ENCODE peak calls at places on chromosome 20, in nine cellular contexts. One of them, this sample, is unnamed.

GRCh38 chr20:706366-706885 is 30.8 kb upstream of the SCRT2 start:
- ATAC-seq in pancreas: no peak
- ATAC-seq in PC-3: no peak
- ATAC-seq in CD8-positive, alpha-beta T cell: no peak
- ATAC-seq in lower lobe of right lung: no peak
- ATAC-seq in activated T-cell treated with anti-CD3 and anti-CD28 coated beads, Interleukin-2, amount 50 U/mL, for 4 hours: no peak
- ATAC-seq in upper lobe of right lung: no peak
- ATAC-seq in HCT116: no peak
- ATAC-seq in stimulated activated memory B cell treated with anti-CD40 and anti-IgM and Interleukin-4, amounts not matched to agents 10 μg/mL and 1 μg/mL and 100 μg/mL, for 72 hours: no peak
- ATAC-seq in this sample: no peak

GRCh38 chr20:34240698-34241615 is at the start of gene ASIP:
- ATAC-seq in lower lobe of right lung: no peak
- ATAC-seq in activated T-cell treated with anti-CD3 and anti-CD28 coated beads, Interleukin-2, amount 50 U/mL, for 4 hours: no peak
- ATAC-seq in HCT116: no peak
- ATAC-seq in CD8-positive, alpha-beta T cell: no peak
- ATAC-seq in pancreas: no peak
- ATAC-seq in upper lobe of right lung: no peak
- ATAC-seq in stimulated activated memory B cell treated with anti-CD40 and anti-IgM and Interleukin-4, amounts not matched to agents 10 μg/mL and 1 μg/mL and 100 μg/mL, for 72 hours: peak
- ATAC-seq in PC-3: no peak
- ATAC-seq in this sample: no peak

GRCh38 chr20:51562334-51563140 is 20.0 kb upstream of the NFATC2 start:
- ATAC-seq in pancreas: peak
- ATAC-seq in HCT116: peak
- ATAC-seq in CD8-positive, alpha-beta T cell: peak
- ATAC-seq in PC-3: peak
- ATAC-seq in lower lobe of right lung: peak
- ATAC-seq in stimulated activated memory B cell treated with anti-CD40 and anti-IgM and Interleukin-4, amounts not matched to agents 10 μg/mL and 1 μg/mL and 100 μg/mL, for 72 hours: peak
- ATAC-seq in upper lobe of right lung: peak
- ATAC-seq in activated T-cell treated with anti-CD3 and anti-CD28 coated beads, Interleukin-2, amount 50 U/mL, for 4 hours: peak
- ATAC-seq in this sample: peak

GRCh38 chr20:49516916-49517315 is 34.4 kb upstream of the KCNB1 start:
- ATAC-seq in HCT116: no peak
- ATAC-seq in pancreas: no peak
- ATAC-seq in PC-3: no peak
- ATAC-seq in CD8-positive, alpha-beta T cell: no peak
- ATAC-seq in upper lobe of right lung: no peak
- ATAC-seq in stimulated activated memory B cell treated with anti-CD40 and anti-IgM and Interleukin-4, amounts not matched to agents 10 μg/mL and 1 μg/mL and 100 μg/mL, for 72 hours: no peak
- ATAC-seq in activated T-cell treated with anti-CD3 and anti-CD28 coated beads, Interleukin-2, amount 50 U/mL, for 4 hours: no peak
- ATAC-seq in lower lobe of right lung: no peak
- ATAC-seq in this sample: no peak

GRCh38 chr20:5662769-5663168 is 87.4 kb upstream of the SHLD1 start:
- ATAC-seq in CD8-positive, alpha-beta T cell: no peak
- ATAC-seq in activated T-cell treated with anti-CD3 and anti-CD28 coated beads, Interleukin-2, amount 50 U/mL, for 4 hours: no peak
- ATAC-seq in PC-3: no peak
- ATAC-seq in lower lobe of right lung: peak
- ATAC-seq in stimulated activated memory B cell treated with anti-CD40 and anti-IgM and Interleukin-4, amounts not matched to agents 10 μg/mL and 1 μg/mL and 100 μg/mL, for 72 hours: no peak
- ATAC-seq in HCT116: no peak
- ATAC-seq in pancreas: no peak
- ATAC-seq in upper lobe of right lung: peak
- ATAC-seq in this sample: no peak

GRCh38 chr20:6030453-6031080 is 23.3 kb downstream of the LRRN4 start:
- ATAC-seq in lower lobe of right lung: no peak
- ATAC-seq in PC-3: no peak
- ATAC-seq in activated T-cell treated with anti-CD3 and anti-CD28 coated beads, Interleukin-2, amount 50 U/mL, for 4 hours: no peak
- ATAC-seq in CD8-positive, alpha-beta T cell: peak
- ATAC-seq in HCT116: no peak
- ATAC-seq in stimulated activated memory B cell treated with anti-CD40 and anti-IgM and Interleukin-4, amounts not matched to agents 10 μg/mL and 1 μg/mL and 100 μg/mL, for 72 hours: no peak
- ATAC-seq in pancreas: no peak
- ATAC-seq in upper lobe of right lung: no peak
- ATAC-seq in this sample: no peak

GRCh38 chr20:2387180-2387577 is 6.5 kb downstream of the TGM6 start:
- ATAC-seq in activated T-cell treated with anti-CD3 and anti-CD28 coated beads, Interleukin-2, amount 50 U/mL, for 4 hours: peak
- ATAC-seq in HCT116: peak
- ATAC-seq in lower lobe of right lung: peak
- ATAC-seq in stimulated activated memory B cell treated with anti-CD40 and anti-IgM and Interleukin-4, amounts not matched to agents 10 μg/mL and 1 μg/mL and 100 μg/mL, for 72 hours: no peak
- ATAC-seq in upper lobe of right lung: peak
- ATAC-seq in PC-3: no peak
- ATAC-seq in pancreas: no peak
- ATAC-seq in CD8-positive, alpha-beta T cell: no peak
- ATAC-seq in this sample: peak

GRCh38 chr20:46060301-46060881 is 29.4 kb downstream of the NCOA5 start:
- ATAC-seq in HCT116: no peak
- ATAC-seq in activated T-cell treated with anti-CD3 and anti-CD28 coated beads, Interleukin-2, amount 50 U/mL, for 4 hours: no peak
- ATAC-seq in CD8-positive, alpha-beta T cell: peak
- ATAC-seq in pancreas: no peak
- ATAC-seq in stimulated activated memory B cell treated with anti-CD40 and anti-IgM and Interleukin-4, amounts not matched to agents 10 μg/mL and 1 μg/mL and 100 μg/mL, for 72 hours: peak
- ATAC-seq in lower lobe of right lung: peak
- ATAC-seq in upper lobe of right lung: peak
- ATAC-seq in PC-3: no peak
- ATAC-seq in this sample: no peak

GRCh38 chr20:9628166-9628565 is 113.8 kb downstream of the LAMP5 start:
- ATAC-seq in upper lobe of right lung: no peak
- ATAC-seq in CD8-positive, alpha-beta T cell: no peak
- ATAC-seq in HCT116: no peak
- ATAC-seq in pancreas: no peak
- ATAC-seq in lower lobe of right lung: no peak
- ATAC-seq in PC-3: peak
- ATAC-seq in stimulated activated memory B cell treated with anti-CD40 and anti-IgM and Interleukin-4, amounts not matched to agents 10 μg/mL and 1 μg/mL and 100 μg/mL, for 72 hours: no peak
- ATAC-seq in activated T-cell treated with anti-CD3 and anti-CD28 coated beads, Interleukin-2, amount 50 U/mL, for 4 hours: no peak
- ATAC-seq in this sample: no peak

GRCh38 chr20:41406307-41406706 is 39.7 kb upstream of the EMILIN3 start:
- ATAC-seq in activated T-cell treated with anti-CD3 and anti-CD28 coated beads, Interleukin-2, amount 50 U/mL, for 4 hours: no peak
- ATAC-seq in HCT116: no peak
- ATAC-seq in CD8-positive, alpha-beta T cell: no peak
- ATAC-seq in stimulated activated memory B cell treated with anti-CD40 and anti-IgM and Interleukin-4, amounts not matched to agents 10 μg/mL and 1 μg/mL and 100 μg/mL, for 72 hours: no peak
- ATAC-seq in lower lobe of right lung: no peak
- ATAC-seq in PC-3: no peak
- ATAC-seq in pancreas: no peak
- ATAC-seq in upper lobe of right lung: no peak
- ATAC-seq in this sample: no peak

GRCh38 chr20:40668449-40669228 is 20.4 kb downstream of the MAFB start:
- ATAC-seq in activated T-cell treated with anti-CD3 and anti-CD28 coated beads, Interleukin-2, amount 50 U/mL, for 4 hours: no peak
- ATAC-seq in PC-3: no peak
- ATAC-seq in pancreas: no peak
- ATAC-seq in HCT116: no peak
- ATAC-seq in stimulated activated memory B cell treated with anti-CD40 and anti-IgM and Interleukin-4, amounts not matched to agents 10 μg/mL and 1 μg/mL and 100 μg/mL, for 72 hours: no peak
- ATAC-seq in CD8-positive, alpha-beta T cell: no peak
- ATAC-seq in upper lobe of right lung: no peak
- ATAC-seq in lower lobe of right lung: no peak
- ATAC-seq in this sample: no peak

GRCh38 chr20:57682184-57683038 is 27.4 kb downstream of the PMEPA1 start:
- ATAC-seq in HCT116: no peak
- ATAC-seq in lower lobe of right lung: no peak
- ATAC-seq in activated T-cell treated with anti-CD3 and anti-CD28 coated beads, Interleukin-2, amount 50 U/mL, for 4 hours: no peak
- ATAC-seq in CD8-positive, alpha-beta T cell: no peak
- ATAC-seq in pancreas: no peak
- ATAC-seq in PC-3: no peak
- ATAC-seq in stimulated activated memory B cell treated with anti-CD40 and anti-IgM and Interleukin-4, amounts not matched to agents 10 μg/mL and 1 μg/mL and 100 μg/mL, for 72 hours: peak
- ATAC-seq in upper lobe of right lung: no peak
- ATAC-seq in this sample: no peak

GRCh38 chr20:38043512-38044300 is 10.2 kb downstream of the RPRD1B start:
- ATAC-seq in activated T-cell treated with anti-CD3 and anti-CD28 coated beads, Interleukin-2, amount 50 U/mL, for 4 hours: peak
- ATAC-seq in pancreas: no peak
- ATAC-seq in PC-3: peak
- ATAC-seq in stimulated activated memory B cell treated with anti-CD40 and anti-IgM and Interleukin-4, amounts not matched to agents 10 μg/mL and 1 μg/mL and 100 μg/mL, for 72 hours: no peak
- ATAC-seq in lower lobe of right lung: no peak
- ATAC-seq in HCT116: peak
- ATAC-seq in upper lobe of right lung: no peak
- ATAC-seq in CD8-positive, alpha-beta T cell: no peak
- ATAC-seq in this sample: peak

GRCh38 chr20:58677808-58678207 is 14.8 kb upstream of the NPEPL1 start:
- ATAC-seq in upper lobe of right lung: no peak
- ATAC-seq in PC-3: no peak
- ATAC-seq in pancreas: no peak
- ATAC-seq in stimulated activated memory B cell treated with anti-CD40 and anti-IgM and Interleukin-4, amounts not matched to agents 10 μg/mL and 1 μg/mL and 100 μg/mL, for 72 hours: no peak
- ATAC-seq in lower lobe of right lung: no peak
- ATAC-seq in CD8-positive, alpha-beta T cell: no peak
- ATAC-seq in HCT116: no peak
- ATAC-seq in activated T-cell treated with anti-CD3 and anti-CD28 coated beads, Interleukin-2, amount 50 U/mL, for 4 hours: no peak
- ATAC-seq in this sample: no peak

GRCh38 chr20:51125095-51125494 is 102.2 kb upstream of the KCNG1 start:
- ATAC-seq in upper lobe of right lung: no peak
- ATAC-seq in PC-3: no peak
- ATAC-seq in lower lobe of right lung: no peak
- ATAC-seq in stimulated activated memory B cell treated with anti-CD40 and anti-IgM and Interleukin-4, amounts not matched to agents 10 μg/mL and 1 μg/mL and 100 μg/mL, for 72 hours: no peak
- ATAC-seq in CD8-positive, alpha-beta T cell: no peak
- ATAC-seq in pancreas: no peak
- ATAC-seq in activated T-cell treated with anti-CD3 and anti-CD28 coated beads, Interleukin-2, amount 50 U/mL, for 4 hours: no peak
- ATAC-seq in HCT116: no peak
- ATAC-seq in this sample: no peak

GRCh38 chr20:17987988-17988387 is 19.2 kb downstream of the MGME1 start:
- ATAC-seq in upper lobe of right lung: no peak
- ATAC-seq in activated T-cell treated with anti-CD3 and anti-CD28 coated beads, Interleukin-2, amount 50 U/mL, for 4 hours: no peak
- ATAC-seq in PC-3: no peak
- ATAC-seq in lower lobe of right lung: no peak
- ATAC-seq in HCT116: no peak
- ATAC-seq in CD8-positive, alpha-beta T cell: peak
- ATAC-seq in pancreas: no peak
- ATAC-seq in stimulated activated memory B cell treated with anti-CD40 and anti-IgM and Interleukin-4, amounts not matched to agents 10 μg/mL and 1 μg/mL and 100 μg/mL, for 72 hours: no peak
- ATAC-seq in this sample: no peak

GRCh38 chr20:54044156-54044555 is 26.2 kb downstream of the BCAS1 start:
- ATAC-seq in pancreas: no peak
- ATAC-seq in activated T-cell treated with anti-CD3 and anti-CD28 coated beads, Interleukin-2, amount 50 U/mL, for 4 hours: peak
- ATAC-seq in stimulated activated memory B cell treated with anti-CD40 and anti-IgM and Interleukin-4, amounts not matched to agents 10 μg/mL and 1 μg/mL and 100 μg/mL, for 72 hours: peak
- ATAC-seq in CD8-positive, alpha-beta T cell: no peak
- ATAC-seq in upper lobe of right lung: peak
- ATAC-seq in PC-3: peak
- ATAC-seq in lower lobe of right lung: peak
- ATAC-seq in HCT116: no peak
- ATAC-seq in this sample: no peak

GRCh38 chr20:2820084-2820895 is 4.1 kb downstream of the TMEM239 start:
- ATAC-seq in upper lobe of right lung: peak
- ATAC-seq in stimulated activated memory B cell treated with anti-CD40 and anti-IgM and Interleukin-4, amounts not matched to agents 10 μg/mL and 1 μg/mL and 100 μg/mL, for 72 hours: no peak
- ATAC-seq in HCT116: no peak
- ATAC-seq in activated T-cell treated with anti-CD3 and anti-CD28 coated beads, Interleukin-2, amount 50 U/mL, for 4 hours: no peak
- ATAC-seq in pancreas: no peak
- ATAC-seq in CD8-positive, alpha-beta T cell: no peak
- ATAC-seq in PC-3: no peak
- ATAC-seq in lower lobe of right lung: peak
- ATAC-seq in this sample: no peak

GRCh38 chr20:57612916-57613315 is 7.3 kb downstream of the ZBP1 start:
- ATAC-seq in lower lobe of right lung: no peak
- ATAC-seq in HCT116: no peak
- ATAC-seq in pancreas: no peak
- ATAC-seq in activated T-cell treated with anti-CD3 and anti-CD28 coated beads, Interleukin-2, amount 50 U/mL, for 4 hours: no peak
- ATAC-seq in CD8-positive, alpha-beta T cell: no peak
- ATAC-seq in upper lobe of right lung: no peak
- ATAC-seq in PC-3: no peak
- ATAC-seq in stimulated activated memory B cell treated with anti-CD40 and anti-IgM and Interleukin-4, amounts not matched to agents 10 μg/mL and 1 μg/mL and 100 μg/mL, for 72 hours: no peak
- ATAC-seq in this sample: no peak

GRCh38 chr20:13221313-13221672 is 219 bp downstream of the ISM1 start:
- ATAC-seq in lower lobe of right lung: no peak
- ATAC-seq in HCT116: peak
- ATAC-seq in upper lobe of right lung: no peak
- ATAC-seq in PC-3: no peak
- ATAC-seq in stimulated activated memory B cell treated with anti-CD40 and anti-IgM and Interleukin-4, amounts not matched to agents 10 μg/mL and 1 μg/mL and 100 μg/mL, for 72 hours: peak
- ATAC-seq in pancreas: no peak
- ATAC-seq in CD8-positive, alpha-beta T cell: no peak
- ATAC-seq in activated T-cell treated with anti-CD3 and anti-CD28 coated beads, Interleukin-2, amount 50 U/mL, for 4 hours: peak
- ATAC-seq in this sample: no peak

GRCh38 chr20:60327971-60328660 is 369.9 kb downstream of the CDH26 start:
- ATAC-seq in pancreas: no peak
- ATAC-seq in upper lobe of right lung: no peak
- ATAC-seq in lower lobe of right lung: no peak
- ATAC-seq in activated T-cell treated with anti-CD3 and anti-CD28 coated beads, Interleukin-2, amount 50 U/mL, for 4 hours: no peak
- ATAC-seq in CD8-positive, alpha-beta T cell: no peak
- ATAC-seq in HCT116: no peak
- ATAC-seq in stimulated activated memory B cell treated with anti-CD40 and anti-IgM and Interleukin-4, amounts not matched to agents 10 μg/mL and 1 μg/mL and 100 μg/mL, for 72 hours: no peak
- ATAC-seq in PC-3: no peak
- ATAC-seq in this sample: no peak

GRCh38 chr20:50712771-50713676 is 18.4 kb upstream of the PARD6B start:
- ATAC-seq in HCT116: no peak
- ATAC-seq in PC-3: no peak
- ATAC-seq in CD8-positive, alpha-beta T cell: no peak
- ATAC-seq in stimulated activated memory B cell treated with anti-CD40 and anti-IgM and Interleukin-4, amounts not matched to agents 10 μg/mL and 1 μg/mL and 100 μg/mL, for 72 hours: no peak
- ATAC-seq in upper lobe of right lung: no peak
- ATAC-seq in lower lobe of right lung: no peak
- ATAC-seq in activated T-cell treated with anti-CD3 and anti-CD28 coated beads, Interleukin-2, amount 50 U/mL, for 4 hours: no peak
- ATAC-seq in pancreas: no peak
- ATAC-seq in this sample: peak

GRCh38 chr20:35305682-35306556 is 13.7 kb upstream of the FAM83C start:
- ATAC-seq in PC-3: peak
- ATAC-seq in HCT116: peak
- ATAC-seq in stimulated activated memory B cell treated with anti-CD40 and anti-IgM and Interleukin-4, amounts not matched to agents 10 μg/mL and 1 μg/mL and 100 μg/mL, for 72 hours: peak
- ATAC-seq in lower lobe of right lung: no peak
- ATAC-seq in activated T-cell treated with anti-CD3 and anti-CD28 coated beads, Interleukin-2, amount 50 U/mL, for 4 hours: peak
- ATAC-seq in CD8-positive, alpha-beta T cell: no peak
- ATAC-seq in pancreas: no peak
- ATAC-seq in upper lobe of right lung: peak
- ATAC-seq in this sample: peak

This sample was measured in esophagus mucosa.